ENCODE peak calls at places on chromosome 12, in five cellular contexts. J, B, X, K and W are unnamed samples.

GRCh38 chr12:56477521-56478225 is 9.3 kb downstream of the SPRYD4 start:
- DNase-seq in J (no peak), B (no peak), X (no peak), K (no peak), W (no peak)

GRCh38 chr12:111201036-111201435 is 167.9 kb downstream of the PHETA1 start:
- DNase-seq in J (no peak), B (peak), X (no peak), K (no peak), W (no peak)

GRCh38 chr12:113467514-113468364 is 3.9 kb downstream of the LHX5 start:
- DNase-seq in J (peak), B (peak), X (no peak), K (no peak), W (peak)

GRCh38 chr12:89267404-89267803 is 84.9 kb downstream of the DUSP6 start:
- DNase-seq in J (no peak), B (no peak), X (no peak), K (no peak), W (no peak)

GRCh38 chr12:123142948-123143752 is 7.7 kb downstream of the PITPNM2 start:
- DNase-seq in J (no peak), B (no peak), X (no peak), K (peak), W (no peak)

GRCh38 chr12:62778187-62778586 is 156.8 kb downstream of the PPM1H start:
- DNase-seq in J (no peak), B (no peak), X (no peak), K (no peak), W (no peak)

GRCh38 chr12:106138646-106139421 is at the start of gene NUAK1:
- DNase-seq in J (peak), B (peak), X (peak), K (no peak), W (peak)

GRCh38 chr12:11981174-11981733 is 89.5 kb upstream of the BCL2L14 start:
- DNase-seq in J (peak), B (no peak), X (no peak), K (no peak), W (peak)

GRCh38 chr12:19444097-19444496 is 4.8 kb downstream of the AEBP2 start:
- DNase-seq in J (no peak), B (no peak), X (no peak), K (no peak), W (no peak)

GRCh38 chr12:96108321-96108720 is 72.9 kb upstream of the LTA4H start:
- DNase-seq in J (no peak), B (no peak), X (peak), K (peak), W (peak)

GRCh38 chr12:101566318-101566717 is 28.5 kb upstream of the MYBPC1 start:
- DNase-seq in J (no peak), B (no peak), X (no peak), K (no peak), W (no peak)

GRCh38 chr12:27505771-27506170 is 18.2 kb upstream of the PPFIBP1 start:
- DNase-seq in J (no peak), B (no peak), X (no peak), K (no peak), W (no peak)

GRCh38 chr12:15208140-15208539 is 13.1 kb downstream of the RERG start:
- DNase-seq in J (no peak), B (no peak), X (no peak), K (no peak), W (no peak)

GRCh38 chr12:46224401-46224800 is 44.4 kb downstream of the SLC38A1 start:
- DNase-seq in J (no peak), B (no peak), X (no peak), K (no peak), W (no peak)

GRCh38 chr12:63822352-63822751 is 22.1 kb upstream of the SRGAP1 start:
- DNase-seq in J (no peak), B (no peak), X (no peak), K (no peak), W (no peak)

GRCh38 chr12:64890873-64891468 is 66.5 kb downstream of the TBC1D30 start:
- DNase-seq in J (peak), B (peak), X (no peak), K (no peak), W (peak)

GRCh38 chr12:4849024-4849594 is 60.6 kb upstream of the KCNA1 start:
- DNase-seq in J (peak), B (peak), X (no peak), K (no peak), W (peak)

GRCh38 chr12:65756956-65757511 is 67.2 kb upstream of the HMGA2 start:
- DNase-seq in J (peak), B (no peak), X (no peak), K (no peak), W (peak)

GRCh38 chr12:113271853-113272561 is 50.7 kb downstream of the TPCN1 start:
- DNase-seq in J (peak), B (peak), X (peak), K (no peak), W (peak)

GRCh38 chr12:118360785-118361404 is 11.8 kb downstream of the TAOK3 start:
- DNase-seq in J (no peak), B (no peak), X (no peak), K (no peak), W (no peak)

DNA sequence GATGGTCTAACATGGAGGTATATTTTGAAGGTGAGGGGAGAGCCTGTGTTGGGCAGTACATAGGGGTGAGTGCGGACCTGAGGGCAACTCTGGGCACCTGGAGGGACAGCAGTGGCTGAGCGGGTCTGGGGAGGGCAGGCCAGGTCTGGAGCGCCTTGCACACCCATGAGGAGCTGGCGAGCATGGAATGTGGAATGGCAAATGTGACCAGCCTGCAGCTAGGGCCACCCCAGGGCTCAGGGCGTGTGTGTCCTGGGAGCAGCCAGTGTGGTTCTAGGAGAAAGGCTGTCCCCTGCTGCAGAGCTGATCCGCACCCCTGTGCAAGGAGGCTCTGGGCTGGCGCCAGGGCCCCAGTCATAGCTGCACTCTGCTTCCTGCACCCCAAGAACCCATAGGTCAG is 24.5 kb downstream of the BCL7A start:
- DNase-seq in J (no peak), B (no peak), X (no peak), K (no peak), W (no peak)
- TF ChIP-seq CTCF in J (no peak), B (no peak), X (no peak), K (no peak), W (no peak)

GRCh38 chr12:117100251-117100650 is 1.0 kb upstream of the TESC start:
- DNase-seq in J (no peak), B (peak), X (no peak), K (no peak), W (no peak)
- TF ChIP-seq CTCF in J (no peak), B (peak), X (peak), K (no peak), W (peak)

GRCh38 chr12:17588968-17589367 is 501.0 kb downstream of the RERGL start:
- DNase-seq in J (no peak), B (peak), X (no peak), K (no peak), W (no peak)
- TF ChIP-seq CTCF in J (no peak), B (peak), X (no peak), K (no peak), W (no peak)

GRCh38 chr12:108646597-108647190 is 13.0 kb upstream of the SELPLG start:
- DNase-seq in J (no peak), B (no peak), X (no peak), K (no peak), W (no peak)

GRCh38 chr12:108647936-108648287 is 14.2 kb upstream of the SELPLG start:
- DNase-seq in J (no peak), B (no peak), X (no peak), K (no peak), W (no peak)

GRCh38 chr12:108648371-108648770 is 14.7 kb upstream of the SELPLG start:
- DNase-seq in J (no peak), B (no peak), X (no peak), K (no peak), W (no peak)

GRCh38 chr12:108645686-108646596 is 12.2 kb upstream of the SELPLG start:
- DNase-seq in J (no peak), B (no peak), X (no peak), K (no peak), W (no peak)

GRCh38 chr12:108647199-108647935 is 13.7 kb upstream of the SELPLG start:
- DNase-seq in J (no peak), B (no peak), X (no peak), K (no peak), W (no peak)
- TF ChIP-seq CTCF in J (no peak), B (peak), X (no peak), K (no peak), W (no peak)

DNA sequence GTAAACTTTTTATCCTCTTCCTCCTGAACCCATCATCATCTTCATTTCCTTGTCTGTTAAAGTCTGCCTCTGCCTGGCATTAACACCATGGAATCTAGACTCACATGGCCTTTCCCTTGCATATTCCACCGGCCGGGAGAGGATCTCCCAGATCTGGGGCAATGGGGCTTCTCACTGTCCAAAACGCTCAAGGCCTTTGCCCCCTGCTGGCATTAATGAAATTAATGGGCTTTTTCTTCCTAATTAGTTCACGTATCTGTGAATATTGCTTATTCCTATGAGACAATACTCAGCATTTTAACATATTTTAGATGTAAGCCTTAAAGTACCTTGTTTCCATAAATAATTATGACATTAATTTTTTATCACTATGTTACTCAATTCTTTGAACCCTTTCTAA is 42.9 kb upstream of the CAPRIN2 start:
- DNase-seq in J (no peak), B (no peak), X (no peak), K (no peak), W (no peak)
- TF ChIP-seq CTCF in J (no peak), B (peak), X (no peak), K (no peak), W (no peak)

DNA sequence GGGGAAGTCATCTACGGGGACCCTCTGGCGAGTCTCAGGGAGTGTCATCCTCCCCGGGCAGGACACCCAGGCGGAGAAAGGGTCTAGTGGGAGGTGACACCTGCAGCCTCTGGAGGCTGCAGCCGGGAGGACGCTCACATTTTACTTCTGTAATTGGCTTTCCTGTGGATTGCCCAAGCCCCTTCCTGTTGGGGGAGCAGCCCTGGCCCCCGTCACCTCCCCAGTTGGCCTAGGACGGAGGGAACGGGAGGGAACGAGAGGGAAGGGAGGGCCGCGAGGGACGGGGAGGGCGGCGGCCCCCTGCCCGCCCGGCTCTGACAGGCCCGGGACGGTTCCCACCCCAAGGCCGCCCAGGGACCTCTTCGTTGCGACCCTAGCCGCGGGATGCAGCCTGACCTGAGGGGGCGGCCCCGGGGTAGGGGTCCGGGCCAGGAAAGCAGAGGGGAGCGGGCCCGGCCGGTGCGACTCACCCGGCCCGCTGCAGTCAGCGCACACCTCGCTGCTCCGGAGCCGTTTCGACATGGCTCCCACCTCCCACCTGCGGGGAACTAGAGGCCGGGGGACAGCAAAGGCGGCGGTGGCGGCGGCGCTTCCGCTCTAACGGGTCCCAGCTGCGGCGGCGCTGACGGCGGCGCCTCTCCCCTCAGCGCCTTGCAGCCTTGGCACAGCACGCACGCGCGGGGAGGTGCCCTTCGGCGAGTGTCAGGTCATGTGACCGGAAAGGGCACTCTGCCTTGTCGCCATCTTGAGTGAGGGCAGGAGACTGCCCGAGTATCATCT is at the start of gene GIT2:
- DNase-seq in J (peak), B (peak), X (peak), K (peak), W (peak)
- TF ChIP-seq CTCF in J (no peak), B (no peak), X (no peak), K (no peak), W (no peak)

GRCh38 chr12:83826112-83826511 is 1086.5 kb downstream of the SLC6A15 start:
- DNase-seq in J (peak), B (peak), X (no peak), K (no peak), W (peak)
- TF ChIP-seq CTCF in J (peak), B (peak), X (peak), K (peak), W (peak)